ENCODE peak calls at places on chromosomes 2 and 18, in seven cellular contexts. Y is HEK293T, D is right lobe of liver, W is tibial nerve, M is mucosa of descending colon, I is aorta, U is retina. S is an unnamed sample.

GRCh38 chr2:224938670-224939309 is 103.5 kb downstream of the DOCK10 start:
- DNase-seq in M (no peak), Y (no peak), I (no peak), W (no peak), U (peak), D (no peak), S (peak)

GRCh38 chr2:97900806-97901205 is 94.9 kb downstream of the TMEM131 start:
- DNase-seq in W (no peak), Y (no peak), I (no peak), D (no peak), M (no peak), U (no peak), S (no peak)

GRCh38 chr18:61413388-61413787 is 80.2 kb downstream of the CDH20 start:
- DNase-seq in I (no peak), U (peak), Y (no peak), W (no peak), D (no peak), M (no peak), S (no peak)

GRCh38 chr18:32480581-32480980 is 9.9 kb upstream of the GAREM1 start:
- DNase-seq in W (no peak), M (no peak), U (no peak), Y (no peak), D (no peak), I (no peak), S (no peak)

GRCh38 chr2:161983010-161983651 is 90.9 kb downstream of the DPP4 start:
- DNase-seq in W (no peak), U (no peak), I (no peak), Y (no peak), M (no peak), D (no peak), S (no peak)

GRCh38 chr18:60910534-60910933 is 422.7 kb upstream of the CDH20 start:
- DNase-seq in U (no peak), W (no peak), D (no peak), I (no peak), Y (no peak), M (no peak), S (no peak)

GRCh38 chr2:219783551-219783950 is 156.1 kb downstream of the SLC4A3 start:
- DNase-seq in I (no peak), M (no peak), D (no peak), W (no peak), U (no peak), Y (no peak), S (no peak)

GRCh38 chr2:178512491-178512890 is 32.2 kb downstream of the PLEKHA3 start:
- DNase-seq in D (no peak), Y (no peak), W (no peak), U (peak), I (no peak), M (no peak), S (no peak)

GRCh38 chr2:138201326-138201725 is 237.1 kb downstream of the HNMT start:
- DNase-seq in Y (no peak), M (no peak), D (no peak), I (no peak), U (no peak), W (no peak), S (no peak)

GRCh38 chr2:226325541-226325940 is 474.1 kb downstream of the IRS1 start:
- DNase-seq in D (no peak), I (no peak), W (no peak), U (no peak), Y (no peak), M (no peak), S (no peak)

GRCh38 chr2:222862068-222862914 is 1.5 kb downstream of the ACSL3 start:
- DNase-seq in I (no peak), U (peak), W (no peak), D (no peak), M (peak), Y (no peak), S (no peak)

GRCh38 chr2:29544031-29544430 is 377.4 kb downstream of the ALK start:
- DNase-seq in W (no peak), D (no peak), M (no peak), U (no peak), I (no peak), Y (no peak), S (no peak)

GRCh38 chr2:98903767-98904485 is 32.1 kb downstream of the CRACDL start:
- DNase-seq in M (no peak), U (no peak), I (no peak), D (no peak), Y (no peak), W (no peak), S (no peak)

GRCh38 chr2:74051504-74051903 is 66.8 kb downstream of the TET3 start:
- DNase-seq in U (no peak), Y (no peak), I (no peak), D (no peak), M (no peak), W (no peak), S (no peak)

GRCh38 chr18:26723986-26724385 is 141.5 kb downstream of the AQP4 start:
- DNase-seq in U (no peak), I (no peak), Y (no peak), D (no peak), M (no peak), W (no peak), S (no peak)

GRCh38 chr2:232410238-232410900 is 3.7 kb downstream of the ALPG start:
- DNase-seq in U (no peak), I (no peak), M (peak), Y (no peak), W (no peak), D (no peak), S (no peak)

GRCh38 chr2:905091-905832 is 45.4 kb upstream of the SNTG2 start:
- DNase-seq in Y (no peak), U (no peak), W (no peak), D (no peak), M (no peak), I (no peak), S (no peak)

GRCh38 chr18:75105551-75106254 is 103.2 kb downstream of the PTGR3 start:
- DNase-seq in U (no peak), W (no peak), M (no peak), Y (no peak), I (no peak), D (no peak), S (no peak)

GRCh38 chr18:76708727-76709353 is 113.5 kb upstream of the ZNF236 start:
- DNase-seq in Y (no peak), D (no peak), U (no peak), W (no peak), M (no peak), I (no peak), S (no peak)

GRCh38 chr2:15142069-15142689 is 419.0 kb downstream of the NBAS start:
- DNase-seq in I (no peak), Y (no peak), W (no peak), M (peak), D (no peak), U (no peak), S (no peak)